ENCODE peak calls at places on chromosomes 1 and 21, in four cellular contexts. One of them, this sample, is unnamed.

GRCh38 chr1:248828845-248829244 is 3.1 kb upstream of the SH3BP5L start:
- DNase-seq in activated effector memory CD4-positive, alpha-beta T cell treated with anti-CD3 and anti-CD28 coated beads, Interleukin-2, amount 50 U/mL, for 16 hours: no peak
- DNase-seq in uterus: no peak
- DNase-seq in aorta: no peak
- DNase-seq in this sample: no peak

GRCh38 chr1:44237721-44238457 is 24.6 kb downstream of the DMAP1 start:
- DNase-seq in activated effector memory CD4-positive, alpha-beta T cell treated with anti-CD3 and anti-CD28 coated beads, Interleukin-2, amount 50 U/mL, for 16 hours: no peak
- DNase-seq in aorta: peak
- DNase-seq in uterus: peak
- DNase-seq in this sample: no peak

GRCh38 chr1:206796984-206797402 is 24.7 kb upstream of the IL10 start:
- DNase-seq in activated effector memory CD4-positive, alpha-beta T cell treated with anti-CD3 and anti-CD28 coated beads, Interleukin-2, amount 50 U/mL, for 16 hours: no peak
- DNase-seq in aorta: no peak
- DNase-seq in uterus: no peak
- DNase-seq in this sample: no peak

GRCh38 chr1:91725961-91726704 is 159.8 kb downstream of the TGFBR3 start:
- DNase-seq in uterus: peak
- DNase-seq in aorta: no peak
- DNase-seq in activated effector memory CD4-positive, alpha-beta T cell treated with anti-CD3 and anti-CD28 coated beads, Interleukin-2, amount 50 U/mL, for 16 hours: no peak
- DNase-seq in this sample: peak

GRCh38 chr1:92958203-92958970 is 2.9 kb downstream of the DIPK1A start:
- DNase-seq in activated effector memory CD4-positive, alpha-beta T cell treated with anti-CD3 and anti-CD28 coated beads, Interleukin-2, amount 50 U/mL, for 16 hours: no peak
- DNase-seq in aorta: no peak
- DNase-seq in uterus: no peak
- DNase-seq in this sample: no peak

GRCh38 chr1:228410671-228411070 is 4.0 kb upstream of the TRIM11 start:
- DNase-seq in activated effector memory CD4-positive, alpha-beta T cell treated with anti-CD3 and anti-CD28 coated beads, Interleukin-2, amount 50 U/mL, for 16 hours: peak
- DNase-seq in aorta: no peak
- DNase-seq in uterus: no peak
- DNase-seq in this sample: no peak

GRCh38 chr1:233445737-233446136 is 118.2 kb downstream of the MAP3K21 start:
- DNase-seq in activated effector memory CD4-positive, alpha-beta T cell treated with anti-CD3 and anti-CD28 coated beads, Interleukin-2, amount 50 U/mL, for 16 hours: no peak
- DNase-seq in uterus: no peak
- DNase-seq in aorta: no peak
- DNase-seq in this sample: no peak

GRCh38 chr1:230197644-230198567 is 130.9 kb downstream of the GALNT2 start:
- DNase-seq in aorta: no peak
- DNase-seq in activated effector memory CD4-positive, alpha-beta T cell treated with anti-CD3 and anti-CD28 coated beads, Interleukin-2, amount 50 U/mL, for 16 hours: no peak
- DNase-seq in uterus: no peak
- DNase-seq in this sample: no peak

GRCh38 chr1:186482661-186483255 is 21.8 kb upstream of the PDC start:
- DNase-seq in aorta: peak
- DNase-seq in activated effector memory CD4-positive, alpha-beta T cell treated with anti-CD3 and anti-CD28 coated beads, Interleukin-2, amount 50 U/mL, for 16 hours: peak
- DNase-seq in uterus: peak
- DNase-seq in this sample: no peak

GRCh38 chr1:11802616-11802972 is 3.2 kb downstream of the MTHFR start:
- DNase-seq in uterus: no peak
- DNase-seq in activated effector memory CD4-positive, alpha-beta T cell treated with anti-CD3 and anti-CD28 coated beads, Interleukin-2, amount 50 U/mL, for 16 hours: peak
- DNase-seq in aorta: no peak
- DNase-seq in this sample: no peak

GRCh38 chr1:51644533-51645197 is 27.8 kb downstream of the OSBPL9 start:
- DNase-seq in aorta: peak
- DNase-seq in uterus: peak
- DNase-seq in activated effector memory CD4-positive, alpha-beta T cell treated with anti-CD3 and anti-CD28 coated beads, Interleukin-2, amount 50 U/mL, for 16 hours: no peak
- DNase-seq in this sample: no peak

GRCh38 chr21:35904995-35905972 is 155.0 kb downstream of the SETD4 start:
- DNase-seq in activated effector memory CD4-positive, alpha-beta T cell treated with anti-CD3 and anti-CD28 coated beads, Interleukin-2, amount 50 U/mL, for 16 hours: no peak
- DNase-seq in uterus: peak
- DNase-seq in aorta: peak
- DNase-seq in this sample: peak

GRCh38 chr1:221336141-221336540 is 405.7 kb downstream of the DUSP10 start:
- DNase-seq in uterus: no peak
- DNase-seq in aorta: no peak
- DNase-seq in activated effector memory CD4-positive, alpha-beta T cell treated with anti-CD3 and anti-CD28 coated beads, Interleukin-2, amount 50 U/mL, for 16 hours: no peak
- DNase-seq in this sample: no peak

GRCh38 chr1:228162286-228163003 is 3.2 kb upstream of the IBA57 start:
- DNase-seq in uterus: peak
- DNase-seq in aorta: no peak
- DNase-seq in activated effector memory CD4-positive, alpha-beta T cell treated with anti-CD3 and anti-CD28 coated beads, Interleukin-2, amount 50 U/mL, for 16 hours: no peak
- DNase-seq in this sample: no peak

GRCh38 chr1:165144757-165145397 is 211.6 kb downstream of the LMX1A start:
- DNase-seq in activated effector memory CD4-positive, alpha-beta T cell treated with anti-CD3 and anti-CD28 coated beads, Interleukin-2, amount 50 U/mL, for 16 hours: peak
- DNase-seq in aorta: no peak
- DNase-seq in uterus: peak
- DNase-seq in this sample: no peak